ENCODE peak calls at places on chromosomes 6 and 20, in four cellular contexts. Q, V, L and I are unnamed samples.

GRCh38 chr6:139007428-139007827 is 19.4 kb upstream of the REPS1 start:
- DNase-seq in V (no peak), Q (no peak), L (no peak), I (no peak)

GRCh38 chr6:5270093-5270680 is 8.9 kb downstream of the FARS2 start:
- DNase-seq in V (no peak), Q (no peak), L (no peak), I (no peak)

GRCh38 chr6:115613488-115613887 is 447.2 kb downstream of the FRK start:
- DNase-seq in V (no peak), Q (no peak), L (no peak), I (no peak)

GRCh38 chr20:46099491-46100287 is 9.9 kb upstream of the NCOA5 start:
- DNase-seq in L (no peak), Q (no peak), V (no peak), I (no peak)

GRCh38 chr6:4776493-4776966 is 326 bp downstream of the CDYL start:
- DNase-seq in Q (no peak), V (no peak), L (peak), I (no peak)

GRCh38 chr6:149357726-149358538 is 40.4 kb downstream of the TAB2 start:
- DNase-seq in Q (no peak), L (no peak), V (no peak), I (no peak)

GRCh38 chr20:20677186-20677585 is 35.3 kb downstream of the RALGAPA2 start:
- DNase-seq in V (no peak), L (no peak), Q (no peak), I (no peak)

GRCh38 chr6:82980086-82980485 is 85.6 kb downstream of the UBE3D start:
- DNase-seq in Q (no peak), L (no peak), V (no peak), I (no peak)

GRCh38 chr6:142400495-142400894 is 98.7 kb downstream of the ADGRG6 start:
- DNase-seq in Q (no peak), L (no peak), V (no peak), I (no peak)

GRCh38 chr6:52696418-52696817 is 25.5 kb downstream of the TMEM14A start:
- DNase-seq in L (no peak), Q (no peak), V (no peak), I (no peak)

GRCh38 chr6:155541976-155542375 is 86.3 kb upstream of the NOX3 start:
- DNase-seq in Q (no peak), L (no peak), V (no peak), I (no peak)

GRCh38 chr6:89952361-89952680 is 58.1 kb downstream of the GJA10 start:
- DNase-seq in V (no peak), Q (no peak), L (no peak), I (no peak)

GRCh38 chr6:151002562-151002961 is 137.1 kb downstream of the MTHFD1L start:
- DNase-seq in V (no peak), Q (no peak), L (no peak), I (no peak)

GRCh38 chr20:46631212-46631869 is 19.9 kb downstream of the SLC13A3 start:
- DNase-seq in L (no peak), Q (peak), V (no peak), I (no peak)

GRCh38 chr6:139474145-139475108 is 100.0 kb upstream of the CITED2 start:
- DNase-seq in V (no peak), Q (no peak), L (no peak), I (no peak)

GRCh38 chr20:34269996-34270627 is 28.9 kb downstream of the ASIP start:
- DNase-seq in Q (no peak), L (no peak), V (no peak), I (no peak)

GRCh38 chr20:10848810-10849370 is 175.1 kb upstream of the JAG1 start:
- DNase-seq in Q (peak), L (no peak), V (no peak), I (peak)

GRCh38 chr6:170087946-170088348 is 202.9 kb downstream of the DLL1 start:
- DNase-seq in Q (no peak), L (no peak), V (peak), I (no peak)

GRCh38 chr20:34709836-34710567 is 5.9 kb downstream of the TP53INP2 start:
- DNase-seq in V (no peak), L (peak), Q (no peak), I (no peak)

GRCh38 chr6:167683028-167683862 is 143.5 kb upstream of the AFDN start:
- DNase-seq in Q (peak), V (no peak), L (peak), I (no peak)

GRCh38 chr6:56406276-56407269 is 159.2 kb upstream of the COL21A1 start:
- DNase-seq in Q (no peak), V (no peak), L (no peak), I (no peak)

GRCh38 chr6:158663465-158664167 is 13.8 kb downstream of the SYTL3 start:
- DNase-seq in Q (no peak), V (no peak), L (no peak), I (no peak)

GRCh38 chr20:5080384-5080877 is 39.3 kb downstream of the PCNA start:
- DNase-seq in V (no peak), L (no peak), Q (peak), I (no peak)

GRCh38 chr6:165055231-165055630 is 254.2 kb downstream of the C6orf118 start:
- DNase-seq in Q (peak), L (no peak), V (no peak), I (no peak)

GRCh38 chr6:167494698-167495435 is 170.0 kb downstream of the TTLL2 start:
- DNase-seq in Q (no peak), V (no peak), L (no peak), I (no peak)

GRCh38 chr6:19070520-19070919 is 683.4 kb downstream of the RNF144B start:
- DNase-seq in Q (no peak), V (no peak), L (no peak), I (no peak)

GRCh38 chr20:17889226-17889625 is 79.4 kb downstream of the SNX5 start:
- DNase-seq in V (no peak), Q (peak), L (no peak), I (no peak)

GRCh38 chr6:169839898-169840631 is 88.6 kb downstream of the ERMARD start:
- DNase-seq in V (no peak), L (no peak), Q (no peak), I (no peak)

GRCh38 chr6:123655520-123656306 is 19.0 kb upstream of the TRDN start:
- DNase-seq in Q (no peak), L (no peak), V (no peak), I (no peak)

GRCh38 chr6:154111025-154111424 is 72.0 kb downstream of the OPRM1 start:
- DNase-seq in L (no peak), V (no peak), Q (no peak), I (no peak)

GRCh38 chr6:166470029-166470862 is 87.5 kb upstream of the MPC1 start:
- DNase-seq in L (no peak), V (no peak), Q (no peak), I (peak)

GRCh38 chr6:57216235-57217101 is 5.6 kb downstream of the RAB23 start:
- DNase-seq in V (no peak), L (no peak), Q (no peak), I (no peak)

GRCh38 chr6:41413250-41413649 is 77.8 kb downstream of the NCR2 start:
- DNase-seq in L (no peak), V (no peak), Q (no peak), I (no peak)

GRCh38 chr6:113317870-113318269 is 539.3 kb upstream of the MARCKS start:
- DNase-seq in V (no peak), Q (no peak), L (no peak), I (no peak)

GRCh38 chr20:30921286-30922071 is 336.0 kb upstream of the DEFB115 start:
- DNase-seq in V (no peak), L (no peak), Q (no peak), I (no peak)

GRCh38 chr6:147905721-147906120 is 397.2 kb downstream of the SAMD5 start:
- DNase-seq in V (no peak), L (no peak), Q (no peak), I (no peak)

DNA sequence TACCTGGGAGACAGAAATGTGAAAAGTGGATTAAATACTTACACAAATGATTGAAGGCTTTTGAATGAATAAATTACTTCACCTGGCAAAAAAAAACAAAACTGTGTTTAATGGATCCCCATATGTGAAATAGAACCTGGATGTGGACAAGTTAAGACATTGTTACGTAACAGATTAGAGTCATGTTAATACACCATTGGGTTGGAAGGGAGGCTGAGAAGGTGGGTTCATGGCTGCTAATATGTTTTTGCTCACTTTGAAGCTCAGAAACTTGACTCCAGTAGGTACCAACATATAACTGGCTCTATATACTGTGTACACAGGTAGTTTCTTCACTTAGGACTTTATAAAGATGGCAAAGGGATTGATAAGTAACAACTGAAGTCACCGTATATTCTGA is 21.4 kb upstream of the TENT5A start:
- DNase-seq in V (no peak), L (no peak), Q (no peak), I (no peak)
- H3K27ac ChIP-seq in V (no peak), L (no peak), Q (no peak), I (no peak)

GRCh38 chr6:24489470-24489869 is at the start of gene GPLD1:
- DNase-seq in V (no peak), Q (no peak), L (no peak), I (no peak)

GRCh38 chr6:24486065-24486464 is 3.3 kb downstream of the GPLD1 start:
- DNase-seq in Q (no peak), V (no peak), L (no peak), I (no peak)

GRCh38 chr6:24492475-24492874 is 2.3 kb upstream of the ALDH5A1 start:
- DNase-seq in L (no peak), V (no peak), Q (peak), I (no peak)

GRCh38 chr6:24493945-24494725 is 634 bp upstream of the ALDH5A1 start:
- DNase-seq in V (no peak), Q (no peak), L (no peak), I (no peak)

GRCh38 chr6:24489881-24490280 is 503 bp upstream of the GPLD1 start:
- DNase-seq in Q (no peak), V (no peak), L (no peak), I (no peak)
- H3K27ac ChIP-seq in Q (no peak), V (no peak), L (no peak), I (no peak)

GRCh38 chr6:15108383-15108715 is 137.5 kb upstream of the JARID2 start:
- DNase-seq in V (no peak), Q (no peak), L (no peak), I (no peak)

GRCh38 chr6:15106958-15107643 is 138.8 kb upstream of the JARID2 start:
- DNase-seq in Q (no peak), L (no peak), V (no peak), I (no peak)

GRCh38 chr6:15107644-15108382 is 138.1 kb upstream of the JARID2 start:
- DNase-seq in Q (no peak), V (no peak), L (no peak), I (no peak)

GRCh38 chr6:15110721-15111354 is 135.0 kb upstream of the JARID2 start:
- DNase-seq in Q (no peak), V (no peak), L (no peak), I (no peak)

DNA sequence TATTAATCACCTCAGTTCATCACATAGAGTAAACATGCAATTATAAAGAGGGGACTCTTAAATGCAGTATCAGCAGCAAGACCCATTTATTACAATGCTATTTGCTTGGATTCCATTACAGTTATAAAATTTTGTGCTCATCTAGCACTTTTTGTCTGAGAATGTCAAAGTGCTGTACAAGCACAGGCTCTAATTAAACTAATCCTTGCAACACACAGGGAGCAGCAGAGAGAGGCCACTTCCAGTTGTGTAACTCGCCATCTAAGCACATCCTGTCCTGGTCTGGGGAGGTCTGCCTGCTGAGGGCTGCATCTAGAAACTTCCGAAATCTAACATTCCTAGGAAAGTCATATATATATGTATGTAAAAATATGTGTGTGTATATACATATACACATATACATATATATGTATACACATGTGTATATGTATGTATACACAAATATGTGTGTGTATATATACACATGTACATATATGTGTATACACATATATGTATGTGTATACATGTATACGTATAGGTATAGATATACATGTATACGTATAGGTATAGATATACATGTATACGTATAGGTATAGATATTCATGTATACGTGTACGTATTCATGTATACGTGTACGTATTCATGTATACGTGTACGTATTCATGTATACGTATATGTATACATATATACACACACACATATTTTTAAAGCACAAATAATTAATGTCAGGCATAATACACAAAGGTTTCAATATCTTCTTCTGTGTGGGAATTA is 136.4 kb upstream of the JARID2 start:
- DNase-seq in L (no peak), Q (no peak), V (no peak), I (no peak)
- H3K27ac ChIP-seq in L (no peak), Q (no peak), V (no peak), I (no peak)

DNA sequence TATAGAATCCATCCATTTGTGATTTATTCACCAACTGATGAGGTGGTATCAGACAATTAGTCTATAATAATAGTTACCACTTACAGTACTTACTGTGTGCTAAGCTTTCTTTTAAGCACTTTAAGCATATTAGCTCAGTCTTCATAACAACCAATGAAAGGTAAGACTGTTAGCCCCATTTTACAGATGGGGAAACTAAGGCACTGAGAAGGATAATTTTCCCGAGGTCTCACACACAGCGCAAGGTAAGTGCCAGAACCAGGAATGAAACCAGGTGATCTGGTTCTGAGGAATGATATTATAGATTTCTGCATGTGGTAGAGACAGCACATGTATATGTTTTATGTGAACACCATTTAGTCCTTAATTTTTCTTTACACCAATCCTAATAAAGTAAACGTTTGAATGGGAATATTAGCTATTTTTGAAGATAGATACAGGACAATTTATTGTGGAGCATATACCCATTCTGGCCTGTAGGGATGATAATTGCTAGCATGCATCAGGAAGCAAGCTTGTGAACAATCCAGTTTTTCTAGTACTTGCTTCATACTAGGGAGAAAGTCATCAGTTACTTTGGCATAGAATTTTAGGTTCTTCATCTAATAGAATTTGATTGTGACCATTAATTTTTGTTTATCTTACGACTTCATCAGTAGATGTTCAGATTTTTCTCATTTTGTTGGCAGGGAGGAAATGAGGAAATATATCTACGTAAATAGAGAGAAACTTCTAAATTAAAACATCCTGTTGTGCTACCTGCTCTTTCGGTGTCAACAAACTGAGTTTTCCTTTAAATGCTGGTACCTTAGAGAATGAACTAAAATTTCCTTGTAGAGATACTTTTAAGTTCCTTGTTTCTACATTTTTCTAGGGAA is 3.0 kb downstream of the YWHAB start:
- DNase-seq in L (no peak), V (no peak), Q (peak), I (peak)
- H3K27ac ChIP-seq in L (no peak), V (peak), Q (no peak), I (no peak)

GRCh38 chr6:144644776-144645175 is 359.6 kb downstream of the UTRN start:
- DNase-seq in Q (no peak), V (no peak), L (no peak), I (no peak)

GRCh38 chr6:144646066-144646800 is 361.1 kb downstream of the UTRN start:
- DNase-seq in L (no peak), Q (no peak), V (no peak), I (no peak)

GRCh38 chr6:144647971-144648651 is 363.0 kb downstream of the UTRN start:
- DNase-seq in V (no peak), Q (no peak), L (no peak), I (no peak)

GRCh38 chr6:144649085-144649484 is 363.9 kb downstream of the UTRN start:
- DNase-seq in L (no peak), V (no peak), Q (no peak), I (no peak)

DNA sequence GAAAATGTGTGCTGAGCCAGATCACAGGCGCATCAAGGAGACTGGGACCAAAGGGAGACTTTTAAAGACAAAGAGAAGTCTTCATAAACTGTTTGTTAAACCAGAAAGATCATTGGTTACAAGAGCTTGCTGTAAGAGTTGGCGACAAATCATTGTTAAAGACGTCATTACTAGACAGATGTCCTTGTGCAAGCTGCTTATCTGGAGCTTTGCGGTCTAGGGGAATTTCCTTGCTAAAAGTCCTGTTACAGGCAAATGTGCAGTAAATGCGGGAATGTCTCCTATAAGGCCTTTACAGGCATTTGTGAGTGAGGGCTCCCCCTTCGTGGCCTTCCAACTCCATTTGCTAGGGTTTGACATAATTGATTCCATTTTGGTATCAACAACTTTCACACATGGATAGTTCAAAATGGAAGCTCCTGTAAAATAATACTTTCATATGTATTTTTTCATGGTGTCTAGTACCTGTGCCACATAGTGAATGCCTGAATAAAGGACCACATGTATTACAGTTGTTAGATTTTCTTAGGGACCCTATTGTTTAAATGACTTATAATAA is 362.4 kb downstream of the UTRN start:
- DNase-seq in V (no peak), L (no peak), Q (no peak), I (no peak)
- H3K27ac ChIP-seq in V (no peak), L (no peak), Q (peak), I (no peak)

GRCh38 chr6:17043148-17043522 is 58.7 kb upstream of the STMND1 start:
- DNase-seq in L (no peak), V (no peak), Q (no peak), I (no peak)
- H3K27ac ChIP-seq in L (no peak), V (no peak), Q (no peak), I (no peak)